ENCODE peak calls at places on chromosomes 3 and 15, in six cellular contexts. T is adrenal gland, F is fibroblast of lung, L is AG10803, V is cardiac muscle cell, K is fibroblast of mammary gland. C is an unnamed sample.

GRCh38 chr15:62126364-62126763 is 38.7 kb downstream of the C2CD4B start:
- DNase-seq in F (no peak), T (no peak), V (no peak), K (no peak), L (no peak), C (no peak)

GRCh38 chr3:191175102-191175501 is 23.9 kb upstream of the OSTN start:
- DNase-seq in F (no peak), K (no peak), V (no peak), T (no peak), L (no peak), C (no peak)

GRCh38 chr3:168096210-168096795 is 579 bp upstream of the GOLIM4 start:
- DNase-seq in V (peak), F (peak), L (peak), T (peak), K (peak), C (peak)

GRCh38 chr3:74281705-74282104 is 332.8 kb downstream of the CNTN3 start:
- DNase-seq in T (no peak), F (no peak), V (no peak), L (no peak), K (peak), C (no peak)

GRCh38 chr3:110925804-110926203 is 145.8 kb upstream of the NECTIN3 start:
- DNase-seq in V (no peak), T (no peak), F (no peak), K (peak), L (no peak), C (no peak)

GRCh38 chr3:52039426-52039825 is 16.9 kb downstream of the DUSP7 start:
- DNase-seq in T (no peak), F (no peak), V (no peak), L (no peak), K (no peak), C (no peak)

GRCh38 chr3:141797167-141797773 is 34.1 kb downstream of the GRK7 start:
- DNase-seq in F (peak), V (peak), T (peak), L (peak), K (peak), C (peak)

GRCh38 chr3:129006864-129007263 is 5.8 kb downstream of the EFCC1 start:
- DNase-seq in V (no peak), T (no peak), L (no peak), F (no peak), K (no peak), C (no peak)

GRCh38 chr15:75170711-75171341 is 30.9 kb upstream of the C15orf39 start:
- DNase-seq in K (no peak), L (peak), T (peak), F (peak), V (peak), C (peak)

GRCh38 chr15:66390670-66391069 is 4.0 kb downstream of the MAP2K1 start:
- DNase-seq in L (no peak), K (peak), F (no peak), T (peak), V (no peak), C (peak)

GRCh38 chr3:38829404-38829803 is 13.4 kb upstream of the SCN10A start:
- DNase-seq in L (peak), K (peak), T (no peak), F (peak), V (no peak), C (peak)

GRCh38 chr3:194276768-194277546 is 74.2 kb downstream of the CPN2 start:
- DNase-seq in F (peak), V (no peak), K (peak), L (peak), T (peak), C (no peak)

GRCh38 chr15:33076937-33077336 is 117.6 kb downstream of the FMN1 start:
- DNase-seq in L (no peak), T (no peak), K (no peak), V (no peak), F (no peak), C (no peak)

GRCh38 chr3:184884359-184885017 is 72.5 kb downstream of the VPS8 start:
- DNase-seq in L (no peak), K (no peak), V (no peak), T (no peak), F (no peak), C (no peak)

GRCh38 chr3:170709046-170709445 is 123.2 kb upstream of the SLC7A14 start:
- DNase-seq in T (no peak), V (no peak), F (peak), K (peak), L (peak), C (peak)

GRCh38 chr15:75067123-75067854 is 43.9 kb downstream of the PPCDC start:
- DNase-seq in K (peak), V (no peak), T (no peak), F (peak), L (peak), C (peak)

GRCh38 chr15:60486742-60487141 is 7.8 kb upstream of the ICE2 start:
- DNase-seq in L (no peak), V (no peak), K (no peak), T (no peak), F (no peak), C (no peak)

GRCh38 chr15:40721716-40722115 is 26.7 kb downstream of the RAD51 start:
- DNase-seq in F (no peak), T (no peak), L (no peak), K (peak), V (no peak), C (no peak)

GRCh38 chr15:70835415-70835814 is 18.5 kb downstream of the LARP6 start:
- DNase-seq in T (no peak), F (no peak), K (peak), V (no peak), L (peak), C (no peak)

GRCh38 chr15:53472883-53473282 is 286.6 kb downstream of the WDR72 start:
- DNase-seq in T (no peak), K (no peak), F (no peak), L (no peak), V (no peak), C (no peak)
- TF ChIP-seq CTCF in T (no peak), K (no peak), F (no peak), L (no peak), V (no peak), C (no peak)

GRCh38 chr3:25432191-25432720 is 4.2 kb downstream of the RARB start:
- DNase-seq in F (no peak), V (no peak), L (no peak), K (no peak), T (no peak), C (no peak)
- H3K4me3 ChIP-seq in F (no peak), V (peak), L (no peak), K (no peak), T (peak), C (no peak)

GRCh38 chr15:89839424-89839823 is 24.8 kb upstream of the ANPEP start:
- DNase-seq in K (no peak), F (no peak), V (no peak), T (no peak), L (no peak), C (no peak)

GRCh38 chr15:89835190-89835564 is 20.5 kb upstream of the ANPEP start:
- DNase-seq in V (no peak), T (no peak), F (no peak), L (no peak), K (no peak), C (peak)

GRCh38 chr15:89837830-89838178 is 23.2 kb upstream of the ANPEP start:
- DNase-seq in F (no peak), V (no peak), T (no peak), K (no peak), L (no peak), C (no peak)

GRCh38 chr15:89836255-89837133 is 21.8 kb upstream of the ANPEP start:
- DNase-seq in L (peak), K (peak), T (peak), F (peak), V (peak), C (peak)

DNA sequence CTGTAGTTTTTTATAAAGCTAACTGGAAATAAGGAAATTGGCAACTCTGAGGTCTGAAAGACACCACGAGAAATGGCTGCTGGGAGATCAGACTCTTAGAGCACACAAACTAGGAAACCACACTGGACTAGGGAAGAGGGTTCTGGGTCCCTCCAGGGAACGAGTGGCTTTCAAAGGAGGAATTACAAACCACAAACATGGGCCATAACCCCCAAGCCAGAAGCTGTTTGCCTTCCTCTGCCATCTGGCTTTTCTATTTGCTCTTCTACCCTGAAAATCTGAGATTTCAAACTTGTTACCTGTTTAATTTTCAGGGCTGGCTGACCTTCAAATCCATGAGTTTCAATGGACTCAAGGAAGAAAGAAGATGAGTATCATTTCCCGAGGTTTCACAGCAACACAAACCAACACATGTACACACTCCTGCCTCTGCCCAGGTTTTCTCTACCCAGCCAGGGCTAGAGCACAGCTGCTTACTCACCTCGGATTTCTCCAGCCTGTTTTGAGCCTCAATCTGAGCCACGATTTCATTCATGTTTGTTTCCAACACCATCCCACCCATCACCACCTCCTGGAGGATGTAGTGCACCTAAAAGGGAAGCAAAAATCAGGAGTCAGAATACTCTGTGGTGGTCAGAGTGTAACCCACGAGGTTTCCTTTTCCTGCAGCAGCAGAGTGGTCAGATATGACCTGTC is 22.6 kb upstream of the ANPEP start:
- DNase-seq in T (no peak), K (peak), F (peak), V (no peak), L (peak), C (peak)
- TF ChIP-seq CTCF in T (no peak), K (no peak), F (no peak), V (no peak), L (no peak), C (no peak)

DNA sequence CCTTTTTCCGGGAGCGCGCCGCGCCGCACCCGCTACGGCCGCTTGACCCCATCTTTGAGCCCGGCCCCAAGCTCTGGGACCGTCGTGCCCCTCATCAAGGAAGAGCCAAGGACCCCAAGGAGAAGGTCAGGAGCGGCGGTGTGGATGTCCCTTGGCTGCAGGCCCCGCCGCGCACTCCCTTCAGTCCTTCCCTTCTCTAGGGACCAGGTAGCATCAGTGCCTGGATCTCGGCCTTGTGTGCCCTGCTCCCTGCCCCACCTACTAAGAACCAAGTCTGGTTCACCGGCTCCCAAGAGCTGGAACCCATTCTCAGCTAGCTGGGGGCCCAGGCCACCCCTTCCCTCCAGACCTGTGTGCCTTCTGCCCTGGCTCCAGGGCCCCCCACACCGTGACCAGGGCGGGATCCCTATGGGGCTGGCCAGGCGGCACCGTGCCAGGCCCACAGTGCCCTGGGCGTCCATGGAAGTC is 69.3 kb upstream of the CGNL1 start:
- DNase-seq in V (no peak), F (no peak), T (no peak), K (no peak), L (no peak), C (no peak)
- H3K4me3 ChIP-seq in V (peak), F (no peak), T (peak), K (peak), L (peak), C (peak)

C was measured in epithelial cell of esophagus.